ENCODE peak calls at places on chromosomes 7 and 10, in ten cellular contexts. One of them, this sample, is unnamed.

GRCh38 chr7:25830986-25831558 is 320.9 kb upstream of the NFE2L3 start:
- DNase-seq in AG08395: no peak
- DNase-seq in NCI-H1436: no peak
- DNase-seq in stimulated activated CD8-positive, alpha-beta memory T cell treated with anti-CD3 and anti-CD28 coated beads, Interleukin-15, amount 100 ng/mL, for 4 hours: no peak
- DNase-seq in progenitor cell of endocrine pancreas: no peak
- DNase-seq in retinal pigment epithelial cell: no peak
- DNase-seq in CD4-positive, alpha-beta memory T cell: no peak
- DNase-seq in activated CD8-positive, alpha-beta memory T cell treated with anti-CD3 and anti-CD28 coated beads for 24 hours: no peak
- DNase-seq in Karpas-422: no peak
- DNase-seq in NCI-H146: peak
- DNase-seq in this sample: no peak

GRCh38 chr7:121202834-121203233 is 126.0 kb upstream of the WNT16 start:
- DNase-seq in AG08395: no peak
- DNase-seq in NCI-H1436: no peak
- DNase-seq in stimulated activated CD8-positive, alpha-beta memory T cell treated with anti-CD3 and anti-CD28 coated beads, Interleukin-15, amount 100 ng/mL, for 4 hours: no peak
- DNase-seq in progenitor cell of endocrine pancreas: no peak
- DNase-seq in retinal pigment epithelial cell: no peak
- DNase-seq in CD4-positive, alpha-beta memory T cell: no peak
- DNase-seq in activated CD8-positive, alpha-beta memory T cell treated with anti-CD3 and anti-CD28 coated beads for 24 hours: no peak
- DNase-seq in Karpas-422: no peak
- DNase-seq in NCI-H146: no peak
- DNase-seq in this sample: no peak

GRCh38 chr10:124223001-124223710 is 129.8 kb upstream of the CHST15 start:
- DNase-seq in AG08395: no peak
- DNase-seq in NCI-H1436: no peak
- DNase-seq in stimulated activated CD8-positive, alpha-beta memory T cell treated with anti-CD3 and anti-CD28 coated beads, Interleukin-15, amount 100 ng/mL, for 4 hours: no peak
- DNase-seq in progenitor cell of endocrine pancreas: no peak
- DNase-seq in retinal pigment epithelial cell: no peak
- DNase-seq in CD4-positive, alpha-beta memory T cell: no peak
- DNase-seq in activated CD8-positive, alpha-beta memory T cell treated with anti-CD3 and anti-CD28 coated beads for 24 hours: no peak
- DNase-seq in Karpas-422: no peak
- DNase-seq in NCI-H146: no peak
- DNase-seq in this sample: no peak

GRCh38 chr10:101597036-101597435 is 8.9 kb downstream of the DPCD start:
- DNase-seq in AG08395: no peak
- DNase-seq in NCI-H1436: no peak
- DNase-seq in stimulated activated CD8-positive, alpha-beta memory T cell treated with anti-CD3 and anti-CD28 coated beads, Interleukin-15, amount 100 ng/mL, for 4 hours: no peak
- DNase-seq in progenitor cell of endocrine pancreas: no peak
- DNase-seq in retinal pigment epithelial cell: peak
- DNase-seq in CD4-positive, alpha-beta memory T cell: no peak
- DNase-seq in activated CD8-positive, alpha-beta memory T cell treated with anti-CD3 and anti-CD28 coated beads for 24 hours: no peak
- DNase-seq in Karpas-422: no peak
- DNase-seq in NCI-H146: no peak
- DNase-seq in this sample: no peak

GRCh38 chr7:26171601-26172000 is 19.6 kb downstream of the NFE2L3 start:
- DNase-seq in AG08395: no peak
- DNase-seq in NCI-H1436: no peak
- DNase-seq in stimulated activated CD8-positive, alpha-beta memory T cell treated with anti-CD3 and anti-CD28 coated beads, Interleukin-15, amount 100 ng/mL, for 4 hours: no peak
- DNase-seq in progenitor cell of endocrine pancreas: no peak
- DNase-seq in retinal pigment epithelial cell: no peak
- DNase-seq in CD4-positive, alpha-beta memory T cell: no peak
- DNase-seq in activated CD8-positive, alpha-beta memory T cell treated with anti-CD3 and anti-CD28 coated beads for 24 hours: no peak
- DNase-seq in Karpas-422: no peak
- DNase-seq in NCI-H146: no peak
- DNase-seq in this sample: no peak

GRCh38 chr10:75049316-75050285 is 61.9 kb upstream of the SAMD8 start:
- DNase-seq in AG08395: no peak
- DNase-seq in NCI-H1436: no peak
- DNase-seq in stimulated activated CD8-positive, alpha-beta memory T cell treated with anti-CD3 and anti-CD28 coated beads, Interleukin-15, amount 100 ng/mL, for 4 hours: no peak
- DNase-seq in progenitor cell of endocrine pancreas: no peak
- DNase-seq in retinal pigment epithelial cell: no peak
- DNase-seq in CD4-positive, alpha-beta memory T cell: no peak
- DNase-seq in activated CD8-positive, alpha-beta memory T cell treated with anti-CD3 and anti-CD28 coated beads for 24 hours: peak
- DNase-seq in Karpas-422: no peak
- DNase-seq in NCI-H146: no peak
- DNase-seq in this sample: no peak

GRCh38 chr10:123241391-123242141 is 87.4 kb downstream of the BUB3 start:
- DNase-seq in AG08395: no peak
- DNase-seq in NCI-H1436: peak
- DNase-seq in stimulated activated CD8-positive, alpha-beta memory T cell treated with anti-CD3 and anti-CD28 coated beads, Interleukin-15, amount 100 ng/mL, for 4 hours: no peak
- DNase-seq in progenitor cell of endocrine pancreas: no peak
- DNase-seq in retinal pigment epithelial cell: no peak
- DNase-seq in CD4-positive, alpha-beta memory T cell: peak
- DNase-seq in activated CD8-positive, alpha-beta memory T cell treated with anti-CD3 and anti-CD28 coated beads for 24 hours: peak
- DNase-seq in Karpas-422: no peak
- DNase-seq in NCI-H146: peak
- DNase-seq in this sample: no peak

GRCh38 chr10:82572686-82573226 is 697.8 kb downstream of the NRG3 start:
- DNase-seq in AG08395: no peak
- DNase-seq in NCI-H1436: no peak
- DNase-seq in stimulated activated CD8-positive, alpha-beta memory T cell treated with anti-CD3 and anti-CD28 coated beads, Interleukin-15, amount 100 ng/mL, for 4 hours: no peak
- DNase-seq in progenitor cell of endocrine pancreas: no peak
- DNase-seq in retinal pigment epithelial cell: no peak
- DNase-seq in CD4-positive, alpha-beta memory T cell: no peak
- DNase-seq in activated CD8-positive, alpha-beta memory T cell treated with anti-CD3 and anti-CD28 coated beads for 24 hours: no peak
- DNase-seq in Karpas-422: no peak
- DNase-seq in NCI-H146: no peak
- DNase-seq in this sample: no peak

This sample was measured in esophagus squamous epithelium.